ENCODE peak calls at places on chromosomes 13 and 19, in ten cellular contexts. W is stomach, O is HepG2, K is HCT116, G is upper lobe of left lung, D is GM12878, I is H1, H is sigmoid colon, Z is prostate gland, B is GM23338. R is an unnamed sample.

GRCh38 chr13:77760893-77761292 is 63.4 kb downstream of the SLAIN1 start:
- DNase-seq in Z (no peak), W (no peak), I (no peak), B (no peak), D (no peak), H (no peak), K (no peak), O (no peak), G (peak; percentile 44), R (no peak)

GRCh38 chr13:97391201-97391600 is 42.8 kb upstream of the RAP2A start:
- DNase-seq in B (no peak), D (no peak), Z (no peak), K (no peak), I (no peak), H (no peak), G (no peak), O (no peak), W (no peak), R (no peak)

GRCh38 chr13:98468352-98468751 is 108.6 kb downstream of the STK24 start:
- DNase-seq in H (no peak), K (no peak), Z (no peak), G (no peak), W (no peak), O (no peak), D (no peak), I (no peak), B (no peak), R (no peak)

GRCh38 chr19:49533551-49534488 is 6.0 kb downstream of the RCN3 start:
- DNase-seq in G (peak; percentile 78), K (no peak), Z (peak; percentile 55), H (peak; percentile 88), B (peak; percentile 83), I (peak; percentile 96), O (no peak), D (peak; percentile 19), W (peak; percentile 82), R (peak; percentile 69)

GRCh38 chr13:97295279-97296182 is 73.4 kb downstream of the MBNL2 start:
- DNase-seq in Z (no peak), O (no peak), H (no peak), D (no peak), G (no peak), W (no peak), B (no peak), K (no peak), I (no peak), R (no peak)

GRCh38 chr13:106373989-106374572 is 161.4 kb downstream of the EFNB2 start:
- DNase-seq in W (no peak), G (peak; percentile 74), O (no peak), K (no peak), Z (no peak), I (no peak), D (peak; percentile 69), H (peak; percentile 72), B (no peak), R (no peak)

GRCh38 chr19:54574051-54574450 is 461 bp downstream of the LILRA2 start:
- DNase-seq in W (no peak), Z (no peak), K (no peak), H (no peak), G (no peak), B (no peak), I (no peak), D (no peak), O (no peak), R (no peak)

GRCh38 chr13:28528848-28529247 is 33.9 kb upstream of the FLT1 start:
- DNase-seq in W (no peak), Z (no peak), O (no peak), G (no peak), H (no peak), I (no peak), K (no peak), B (no peak), D (no peak), R (no peak)

GRCh38 chr13:110419391-110419791 is 112.3 kb downstream of the COL4A2 start:
- DNase-seq in W (no peak), I (no peak), O (peak; percentile 14), D (no peak), H (no peak), Z (no peak), B (no peak), G (no peak), K (no peak), R (no peak)

GRCh38 chr13:98697833-98698232 is 54.6 kb downstream of the SLC15A1 start:
- DNase-seq in G (no peak), I (no peak), Z (no peak), H (no peak), K (no peak), O (no peak), D (no peak), W (no peak), B (no peak), R (no peak)

GRCh38 chr13:75357576-75358295 is 124.2 kb downstream of the TBC1D4 start:
- DNase-seq in I (peak; percentile 53), O (peak; percentile 69), W (no peak), D (no peak), G (no peak), H (no peak), K (peak; percentile 72), Z (no peak), B (peak; percentile 83), R (no peak)

GRCh38 chr19:6521718-6522646 is 8.8 kb upstream of the TNFSF9 start:
- DNase-seq in Z (no peak), H (no peak), G (peak; percentile 58), I (no peak), O (no peak), D (peak; percentile 95), B (peak; percentile 12), W (peak; percentile 46), K (no peak), R (peak; percentile 61)

GRCh38 chr19:8206147-8207087 is 2.8 kb upstream of the CERS4 start:
- DNase-seq in D (no peak), G (no peak), H (no peak), Z (peak; percentile 51), K (no peak), I (no peak), O (no peak), W (peak; percentile 57), B (peak; percentile 88), R (no peak)

GRCh38 chr19:48624791-48625723 is 5.8 kb downstream of the SPHK2 start:
- DNase-seq in B (peak; percentile 73), O (no peak), H (peak; percentile 69), Z (no peak), D (no peak), W (no peak), G (peak; percentile 24), I (no peak), K (no peak), R (peak; percentile 79)

GRCh38 chr19:45113628-45114027 is 20.6 kb downstream of the PPP1R37 start:
- DNase-seq in G (peak; percentile 33), W (peak; percentile 76), D (no peak), H (no peak), B (peak; percentile 35), Z (peak; percentile 51), O (peak; percentile 66), K (no peak), I (no peak), R (peak; percentile 69)

GRCh38 chr13:50357586-50358118 is 342.4 kb downstream of the KCNRG start:
- DNase-seq in K (no peak), B (no peak), H (peak; percentile 67), G (peak; percentile 60), Z (peak; percentile 88), O (no peak), I (no peak), D (no peak), W (peak; percentile 58), R (no peak)

GRCh38 chr19:383922-384800 is 24.8 kb downstream of the C2CD4C start:
- DNase-seq in B (peak; percentile 89), K (no peak), D (peak; percentile 27), I (peak; percentile 85), W (peak; percentile 40), G (peak; percentile 21), O (peak; percentile 22), H (peak; percentile 65), Z (no peak), R (no peak)
- TF ChIP-seq CTCF in B (peak; percentile 56), K (peak; percentile 25), D (peak; percentile 6), I (peak; percentile 90), W (no peak), G (peak; percentile 70), O (peak; percentile 86), H (peak; percentile 75), Z (peak; percentile 25), R (peak; percentile 49)

GRCh38 chr19:3403489-3404323 is 37.3 kb downstream of the NFIC start:
- DNase-seq in H (peak; percentile 99), Z (peak; percentile 88), K (no peak), O (peak; percentile 48), G (peak; percentile 86), D (no peak), B (peak; percentile 31), W (peak; percentile 91), I (no peak), R (peak; percentile 80)
- H3K4me1 ChIP-seq in H (peaks cover 92% of the 10 kb centered on the region), Z (peaks cover 19% of the 10 kb centered on the region), K (no peaks in the 10 kb centered on the region), O (peaks cover 59% of the 10 kb centered on the region), G (peaks cover 80% of the 10 kb centered on the region), D (no peaks in the 10 kb centered on the region), B (no peaks in the 10 kb centered on the region), W (peaks cover 84% of the 10 kb centered on the region), I (peaks cover 5% of the 10 kb centered on the region), R (peaks cover 38% of the 10 kb centered on the region)

DNA sequence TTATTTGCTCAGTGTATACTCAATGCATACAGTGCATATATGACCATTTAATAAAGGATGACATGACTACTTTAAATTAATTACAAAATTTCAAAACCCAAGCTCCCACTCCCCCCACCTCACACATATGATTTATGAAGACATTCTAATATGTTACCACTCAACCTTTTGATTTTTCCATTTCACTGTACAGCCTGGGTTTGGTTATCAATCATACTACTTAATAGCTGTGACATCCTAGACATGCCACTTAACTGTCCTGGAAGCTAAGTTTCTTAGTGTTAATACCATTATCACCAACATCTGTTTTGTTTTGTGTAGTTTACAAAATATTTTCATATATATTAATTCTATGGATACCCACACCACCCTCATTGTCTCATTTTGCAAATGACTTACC is 42.2 kb downstream of the UBL3 start:
- DNase-seq in H (no peak), W (no peak), K (no peak), I (no peak), O (no peak), Z (no peak), G (no peak), D (no peak), B (no peak), R (no peak)
- TF ChIP-seq POLR2AphosphoS5 in H (no peak), W (no peak), K (no peak), I (no peak), O (no peak), Z (no peak), G (no peak), D (no peak), B (no peak), R (no peak)

GRCh38 chr13:84912720-84913119 is 886.5 kb downstream of the SLITRK6 start:
- DNase-seq in I (no peak), W (no peak), H (no peak), D (no peak), O (no peak), G (no peak), B (no peak), Z (no peak), K (no peak), R (no peak)

DNA sequence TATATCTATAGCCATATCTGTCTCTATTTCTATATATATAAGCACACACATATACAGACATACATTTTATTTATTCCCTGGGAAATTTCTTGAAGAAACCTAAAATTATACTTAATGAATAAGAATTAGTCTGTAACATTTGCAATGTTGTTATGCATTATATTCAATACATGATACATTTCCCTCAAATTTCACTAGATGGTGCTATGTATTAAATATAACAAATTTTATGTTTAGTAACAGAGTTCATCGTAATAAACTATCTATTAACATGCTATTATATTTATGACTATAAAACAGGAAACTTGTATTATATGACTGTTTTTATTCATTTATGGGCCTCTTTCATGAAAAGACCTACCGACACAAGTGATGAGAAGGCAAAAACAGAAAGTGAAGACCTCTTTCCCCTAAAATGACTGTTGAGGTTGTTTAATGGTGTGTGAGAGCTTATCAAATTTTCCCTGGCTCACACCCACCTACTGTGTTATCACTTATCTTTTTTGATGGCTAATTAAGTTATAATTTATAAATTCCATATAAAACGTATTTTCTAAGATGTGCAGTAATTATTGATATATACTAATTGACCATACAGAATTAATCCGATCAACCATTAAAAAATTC is 881.9 kb downstream of the SLITRK6 start:
- DNase-seq in K (no peak), W (no peak), O (peak; percentile 8), D (no peak), B (peak; percentile 21), I (no peak), G (no peak), H (no peak), Z (no peak), R (no peak)
- TF ChIP-seq CTCF in K (peak; percentile 30), W (no peak), O (no peak), D (no peak), B (peak; percentile 58), I (no peak), G (no peak), H (peak; percentile 19), Z (peak; percentile 49), R (peak; percentile 30)